ENCODE peak calls at places on chromosomes 6 and 20, in four cellular contexts. P is sigmoid colon, U is tibial nerve, Y is HepG2. I is an unnamed sample.

GRCh38 chr6:116329156-116329555 is 41.6 kb upstream of the DSE start:
- DNase-seq in P (no peak), U (no peak), Y (no peak), I (no peak)

GRCh38 chr6:138318741-138319375 is 58.8 kb upstream of the SMIM28 start:
- DNase-seq in P (no peak), U (no peak), Y (no peak), I (no peak)

GRCh38 chr20:61389077-61389476 is 137.0 kb downstream of the CDH4 start:
- DNase-seq in P (no peak), U (no peak), Y (no peak), I (no peak)

GRCh38 chr6:163667372-163668060 is 253.0 kb downstream of the QKI start:
- DNase-seq in P (peak; percentile 74), U (no peak), Y (no peak), I (no peak)

GRCh38 chr6:122609881-122610689 is at the start of gene PKIB:
- DNase-seq in P (peak; percentile 74), U (peak; percentile 39), Y (peak; percentile 64), I (peak; percentile 90)

GRCh38 chr6:92791403-92791802 is 628.0 kb downstream of the EPHA7 start:
- DNase-seq in P (no peak), U (no peak), Y (no peak), I (no peak)

GRCh38 chr6:28782113-28782673 is 141.6 kb downstream of the TRIM27 start:
- DNase-seq in P (no peak), U (no peak), Y (no peak), I (no peak)

GRCh38 chr20:32487381-32487780 is 97.8 kb downstream of the NOL4L start:
- DNase-seq in P (peak; percentile 40), U (no peak), Y (no peak), I (no peak)

GRCh38 chr6:111662192-111662793 is 56.6 kb upstream of the TRAF3IP2 start:
- DNase-seq in P (peak; percentile 88), U (no peak), Y (no peak), I (no peak)

GRCh38 chr6:125910518-125910917 is 46.1 kb upstream of the HINT3 start:
- DNase-seq in P (no peak), U (no peak), Y (no peak), I (no peak)

GRCh38 chr20:50189681-50190250 is 864 bp upstream of the CEBPB start:
- DNase-seq in P (no peak), U (no peak), Y (peak; percentile 79), I (peak; percentile 70)

GRCh38 chr6:21953831-21954801 is 342.7 kb downstream of the PRL start:
- DNase-seq in P (no peak), U (no peak), Y (peak; percentile 15), I (no peak)

GRCh38 chr6:113356139-113356538 is 501.0 kb upstream of the MARCKS start:
- DNase-seq in P (no peak), U (no peak), Y (peak; percentile 94), I (no peak)

GRCh38 chr20:57667385-57667784 is 42.4 kb downstream of the PMEPA1 start:
- DNase-seq in P (no peak), U (no peak), Y (no peak), I (no peak)

GRCh38 chr6:108738684-108739406 is 109.4 kb upstream of the ARMC2 start:
- DNase-seq in P (no peak), U (no peak), Y (no peak), I (no peak)

GRCh38 chr6:25277857-25278256 is 1.3 kb upstream of the CARMIL1 start:
- DNase-seq in P (no peak), U (no peak), Y (no peak), I (no peak)

GRCh38 chr6:25280617-25280990 is 1.4 kb downstream of the CARMIL1 start:
- DNase-seq in P (no peak), U (no peak), Y (peak; percentile 45), I (no peak)

GRCh38 chr6:25279748-25280616 is 808 bp downstream of the CARMIL1 start:
- DNase-seq in P (peak; percentile 68), U (no peak), Y (peak; percentile 30), I (peak; percentile 38)

GRCh38 chr6:25278557-25278913 is 639 bp upstream of the CARMIL1 start:
- DNase-seq in P (no peak), U (no peak), Y (no peak), I (no peak)

GRCh38 chr6:25278914-25279747 is at the start of gene CARMIL1:
- DNase-seq in P (peak; percentile 87), U (peak; percentile 64), Y (peak; percentile 54), I (peak; percentile 92)
- TF ChIP-seq POLR2A in P (no peak), U (no peak), Y (no peak), I (no peak)

DNA sequence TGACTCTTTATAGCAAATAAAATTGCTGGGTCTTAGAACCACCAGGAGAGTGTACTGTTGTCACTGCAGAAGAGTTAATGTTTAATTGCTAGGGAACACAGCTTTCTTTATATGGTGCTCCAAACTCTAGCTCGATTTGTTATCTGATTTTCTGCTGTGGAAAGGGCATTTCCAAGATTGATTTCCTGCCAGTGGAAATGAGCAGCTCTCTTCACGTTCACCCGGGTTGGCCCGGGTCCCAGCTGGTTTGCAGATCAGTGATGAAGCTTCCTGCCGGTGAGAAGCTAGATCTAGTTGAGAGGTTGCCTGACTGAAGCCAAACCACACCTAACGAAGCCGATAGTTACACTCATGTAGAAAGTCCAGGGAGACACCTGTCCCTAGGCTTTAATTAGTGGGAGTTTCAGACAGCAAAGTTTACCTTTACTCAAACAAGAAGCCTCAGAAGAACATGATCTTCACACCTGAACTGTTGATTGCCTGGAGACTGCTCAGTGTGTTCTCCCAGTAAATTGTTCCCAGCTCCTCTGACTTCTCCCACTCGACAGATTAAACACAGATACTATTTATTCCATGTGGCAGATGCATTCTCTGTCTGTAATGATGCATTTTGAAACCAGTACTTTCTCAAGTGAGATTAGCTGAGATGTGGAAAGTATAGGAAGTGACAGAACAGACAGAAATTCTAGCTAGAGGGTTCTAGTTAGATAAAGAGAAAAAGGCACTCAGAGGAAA is 27.8 kb downstream of the PAQR8 start:
- DNase-seq in P (no peak), U (no peak), Y (peak; percentile 94), I (peak; percentile 89)
- H3K4me3 ChIP-seq in P (no peak overlapping the region), U (no peak overlapping the region), Y (peak overlapping the region; percentile 56), I (no peak overlapping the region)

DNA sequence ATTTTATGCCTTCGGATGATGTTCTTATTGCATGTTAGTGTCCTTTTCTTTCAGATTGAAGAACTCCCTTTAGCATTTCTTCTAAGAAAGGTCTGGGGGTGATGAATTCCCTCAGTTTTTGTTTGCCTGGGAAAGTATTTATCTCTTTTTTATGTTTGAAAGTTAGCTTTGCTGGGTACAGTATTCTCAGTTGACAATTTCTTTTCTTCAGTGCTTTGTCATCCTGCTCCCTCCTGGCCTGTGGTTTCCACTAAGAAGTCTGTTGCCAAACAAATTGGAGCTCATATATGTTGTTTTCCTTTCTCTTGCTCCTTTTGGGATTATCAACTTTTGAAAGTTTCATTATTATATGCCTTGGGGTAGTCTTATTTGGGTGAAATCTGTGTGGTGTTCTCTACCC is 11.5 kb downstream of the GRM1 start:
- DNase-seq in P (no peak), U (no peak), Y (no peak), I (no peak)
- TF ChIP-seq EP300 in P (no peak), U (no peak), Y (no peak), I (no peak)

DNA sequence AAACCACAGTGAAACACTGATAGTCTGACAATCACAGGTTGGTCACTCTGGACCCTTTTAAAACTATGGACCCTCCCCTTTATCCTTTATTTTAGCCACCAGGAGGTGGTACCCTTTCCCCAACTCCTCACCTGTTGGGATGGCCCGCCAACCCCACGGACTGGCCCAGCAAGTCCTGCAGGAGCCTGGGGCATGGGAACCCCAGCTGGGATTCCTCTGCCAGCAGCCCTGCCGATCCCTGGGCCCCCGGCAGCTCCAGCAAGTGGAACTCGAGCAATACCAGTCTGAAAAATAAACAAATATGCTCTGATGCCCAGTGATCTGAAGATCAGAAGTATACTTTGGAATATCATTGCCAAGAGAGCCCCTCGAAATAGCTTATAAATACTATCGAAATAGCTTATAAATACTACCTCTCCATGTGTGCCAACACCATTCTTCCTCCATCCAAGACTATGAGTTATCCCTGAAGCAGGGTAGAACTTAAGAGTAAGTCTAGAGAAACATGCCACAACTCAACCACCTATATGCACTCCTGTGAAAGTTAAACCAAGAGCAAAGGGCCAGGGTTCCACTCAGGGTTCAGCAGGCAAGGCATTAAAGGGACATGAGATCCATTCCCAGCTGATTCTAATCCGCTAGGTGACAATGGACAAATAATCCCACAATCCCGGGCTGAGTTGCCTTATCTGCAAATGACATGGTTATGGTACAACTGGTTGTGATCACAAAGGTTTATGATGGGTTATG is 6.8 kb downstream of the SNRPB start:
- DNase-seq in P (no peak), U (no peak), Y (no peak), I (no peak)
- TF ChIP-seq POLR2A in P (no peak), U (no peak), Y (no peak), I (no peak)

GRCh38 chr6:110645685-110646418 is 169.4 kb downstream of the CDK19 start:
- DNase-seq in P (no peak), U (no peak), Y (no peak), I (no peak)
- H3K4me3 ChIP-seq in P (no peak overlapping the region), U (no peak overlapping the region), Y (no peak overlapping the region), I (no peak overlapping the region)

DNA sequence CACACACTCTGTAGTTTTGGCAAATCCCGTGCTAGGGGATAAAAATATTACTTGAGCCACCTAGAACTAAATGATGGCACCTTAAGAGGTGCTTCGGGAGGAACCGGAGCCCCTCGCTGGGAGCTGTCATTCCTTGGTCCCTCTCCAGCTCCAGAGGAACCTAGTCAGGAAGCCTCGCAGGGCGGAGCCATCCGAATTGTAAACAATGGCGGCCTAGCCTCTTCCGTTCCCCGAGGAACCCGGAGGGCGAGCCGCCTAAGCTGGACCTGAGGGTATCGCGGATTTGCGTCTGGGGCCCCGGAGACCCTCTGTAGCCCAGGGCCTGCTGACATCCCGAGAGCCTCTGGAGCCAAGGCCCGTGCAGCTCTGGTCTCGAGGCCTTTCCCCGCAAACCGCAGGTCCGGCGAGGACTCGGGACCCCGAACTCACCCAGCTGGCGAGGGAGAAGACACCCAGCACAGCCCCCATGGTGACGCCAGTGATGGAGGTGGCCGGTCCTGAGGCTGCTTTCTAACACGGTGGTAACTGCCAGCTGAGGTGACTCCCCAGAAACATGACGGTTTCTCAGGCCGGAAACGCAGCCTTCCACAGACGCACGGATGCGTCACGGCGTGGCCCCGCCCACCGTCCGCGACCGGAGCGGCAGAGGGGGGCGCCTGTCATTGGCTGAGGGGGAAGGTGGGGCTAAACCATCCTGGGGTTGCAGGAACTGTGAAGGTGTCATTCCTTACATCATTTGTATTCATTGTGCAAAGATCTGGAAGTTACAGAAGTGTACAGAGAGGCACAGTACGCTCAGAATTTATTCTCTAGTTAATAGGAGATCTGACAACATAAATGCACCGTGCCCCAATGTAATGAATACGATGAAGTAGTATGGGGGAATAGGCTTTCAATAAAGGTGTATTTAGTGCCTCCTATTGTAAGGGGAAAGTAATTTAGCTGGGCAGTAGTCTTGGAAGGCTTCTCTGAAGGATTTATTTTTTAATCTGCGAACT is at the start of gene SERINC3:
- DNase-seq in P (peak; percentile 99), U (peak; percentile 96), Y (peak; percentile 94), I (peak; percentile 98)
- TF ChIP-seq EP300 in P (no peak), U (peak; percentile 98), Y (no peak), I (peak; percentile 60)

GRCh38 chr6:136253734-136254133 is 3.6 kb upstream of the MTFR2 start:
- DNase-seq in P (no peak), U (no peak), Y (no peak), I (no peak)

GRCh38 chr6:136251394-136251793 is 1.3 kb upstream of the MTFR2 start:
- DNase-seq in P (no peak), U (no peak), Y (no peak), I (no peak)

GRCh38 chr6:136249811-136250685 is at the start of gene MTFR2:
- DNase-seq in P (peak; percentile 98), U (peak; percentile 83), Y (peak; percentile 100), I (peak; percentile 95)

GRCh38 chr6:136250686-136251008 is 536 bp upstream of the MTFR2 start:
- DNase-seq in P (no peak), U (no peak), Y (no peak), I (no peak)

GRCh38 chr6:136252441-136252840 is 2.3 kb upstream of the MTFR2 start:
- DNase-seq in P (no peak), U (no peak), Y (no peak), I (no peak)
- TF ChIP-seq POLR2A in P (no peak), U (no peak), Y (no peak), I (no peak)